ENCODE peak calls at places on chromosomes 12 and 14, in six cellular contexts. Y is dorsolateral prefrontal cortex, K is HCT116, T is H9, W is lower lobe of right lung, Z is tibial artery. C is an unnamed sample.

GRCh38 chr12:127680516-127680915 is 586.5 kb upstream of the TMEM132C start:
- DNase-seq in K (no peak), Z (no peak), Y (no peak), W (no peak), T (no peak), C (no peak)

GRCh38 chr12:120104924-120105323 is 11.6 kb downstream of the RAB35 start:
- DNase-seq in W (no peak), K (no peak), Z (no peak), Y (no peak), T (no peak), C (no peak)

GRCh38 chr12:91267039-91267438 is 84.4 kb upstream of the DCN start:
- DNase-seq in W (no peak), Y (no peak), Z (no peak), T (no peak), K (no peak), C (no peak)

GRCh38 chr14:105857223-105857815 is 330.9 kb downstream of the TMEM121 start:
- DNase-seq in Z (no peak), K (no peak), Y (no peak), W (peak), T (no peak), C (no peak)

GRCh38 chr12:131912526-131913274 is 16.4 kb upstream of the PUS1 start:
- DNase-seq in Z (peak), K (peak), T (no peak), W (no peak), Y (no peak), C (no peak)

GRCh38 chr14:97781961-97782360 is 984.8 kb downstream of the VRK1 start:
- DNase-seq in W (no peak), T (no peak), K (no peak), Z (no peak), Y (no peak), C (no peak)

GRCh38 chr12:95733156-95733825 is 57.3 kb downstream of the NTN4 start:
- DNase-seq in W (no peak), T (no peak), K (no peak), Z (no peak), Y (no peak), C (peak)

GRCh38 chr12:110538869-110539622 is 36.9 kb downstream of the RAD9B start:
- DNase-seq in T (no peak), Y (no peak), K (no peak), Z (no peak), W (no peak), C (no peak)

GRCh38 chr14:105211086-105211757 is 30.1 kb upstream of the NUDT14 start:
- DNase-seq in Y (no peak), K (no peak), T (no peak), Z (no peak), W (no peak), C (no peak)

GRCh38 chr12:95996034-95996658 is at the start of gene HAL:
- DNase-seq in K (no peak), T (no peak), Z (no peak), W (peak), Y (no peak), C (no peak)

GRCh38 chr12:132342322-132342721 is 12.9 kb upstream of the GALNT9 start:
- DNase-seq in Z (no peak), T (peak), W (no peak), K (no peak), Y (no peak), C (no peak)

GRCh38 chr12:104870797-104871196 is 87.3 kb downstream of the SLC41A2 start:
- DNase-seq in K (no peak), Y (no peak), Z (no peak), W (no peak), T (no peak), C (no peak)

GRCh38 chr14:57089901-57090300 is 178.8 kb downstream of the EXOC5 start:
- DNase-seq in K (no peak), Z (no peak), W (no peak), T (no peak), Y (no peak), C (peak)

GRCh38 chr14:36009643-36010042 is 166.9 kb downstream of the PTCSC3 start:
- DNase-seq in Y (no peak), T (no peak), Z (no peak), K (no peak), W (no peak), C (no peak)

GRCh38 chr14:37457334-37457733 is 137.7 kb downstream of the FOXA1 start:
- DNase-seq in K (no peak), Z (no peak), Y (no peak), W (no peak), T (no peak), C (no peak)

GRCh38 chr14:76201162-76201561 is 49.4 kb downstream of the GPATCH2L start:
- DNase-seq in T (no peak), K (no peak), Y (no peak), Z (no peak), W (no peak), C (peak)

GRCh38 chr14:94042433-94043091 is 16.4 kb downstream of the OTUB2 start:
- DNase-seq in T (no peak), Y (no peak), K (no peak), W (no peak), Z (no peak), C (no peak)

GRCh38 chr14:57205953-57206352 is 62.8 kb downstream of the EXOC5 start:
- DNase-seq in W (no peak), Z (no peak), T (no peak), K (no peak), Y (no peak), C (no peak)

GRCh38 chr12:104190151-104190550 is 25.4 kb upstream of the TXNRD1 start:
- DNase-seq in Z (no peak), W (no peak), Y (no peak), K (no peak), T (no peak), C (no peak)

GRCh38 chr12:47750229-47750798 is 8.4 kb downstream of the RAPGEF3 start:
- DNase-seq in T (no peak), K (no peak), W (no peak), Z (no peak), Y (no peak), C (no peak)

GRCh38 chr14:41873379-41874034 is 266.8 kb downstream of the LRFN5 start:
- DNase-seq in Y (no peak), T (no peak), W (no peak), Z (no peak), K (no peak), C (no peak)

GRCh38 chr12:13390381-13390856 is 193.9 kb downstream of the EMP1 start:
- DNase-seq in Y (peak), T (no peak), W (peak), K (peak), Z (peak), C (peak)

GRCh38 chr12:13387074-13387473 is 190.5 kb downstream of the EMP1 start:
- DNase-seq in T (no peak), K (no peak), Y (no peak), W (no peak), Z (no peak), C (no peak)

GRCh38 chr12:13386269-13387039 is 189.9 kb downstream of the EMP1 start:
- DNase-seq in T (peak), W (no peak), Z (no peak), K (no peak), Y (no peak), C (no peak)

DNA sequence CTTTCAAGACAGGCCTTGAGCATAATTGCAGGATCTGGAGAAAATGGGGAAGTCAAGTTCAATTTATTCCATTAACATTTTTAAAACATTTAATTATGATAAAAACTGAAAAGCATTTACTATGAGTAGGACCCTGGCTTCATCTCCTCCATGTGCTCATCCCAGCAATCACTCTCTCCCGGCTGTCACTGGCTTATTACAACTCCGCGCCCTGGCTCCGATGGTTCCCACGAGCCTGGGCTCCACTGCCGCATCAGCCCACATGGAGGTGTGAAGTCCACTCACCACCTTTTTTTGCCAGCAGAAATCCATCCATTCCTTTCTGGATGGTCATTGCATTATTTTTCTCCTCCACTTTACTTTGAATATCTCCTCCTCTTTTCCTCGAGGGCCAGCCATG is 194.4 kb downstream of the EMP1 start:
- DNase-seq in T (no peak), K (no peak), Y (no peak), W (no peak), Z (no peak), C (no peak)
- H3K27ac ChIP-seq in T (no peak), K (peak), Y (no peak), W (no peak), Z (no peak), C (peak)

DNA sequence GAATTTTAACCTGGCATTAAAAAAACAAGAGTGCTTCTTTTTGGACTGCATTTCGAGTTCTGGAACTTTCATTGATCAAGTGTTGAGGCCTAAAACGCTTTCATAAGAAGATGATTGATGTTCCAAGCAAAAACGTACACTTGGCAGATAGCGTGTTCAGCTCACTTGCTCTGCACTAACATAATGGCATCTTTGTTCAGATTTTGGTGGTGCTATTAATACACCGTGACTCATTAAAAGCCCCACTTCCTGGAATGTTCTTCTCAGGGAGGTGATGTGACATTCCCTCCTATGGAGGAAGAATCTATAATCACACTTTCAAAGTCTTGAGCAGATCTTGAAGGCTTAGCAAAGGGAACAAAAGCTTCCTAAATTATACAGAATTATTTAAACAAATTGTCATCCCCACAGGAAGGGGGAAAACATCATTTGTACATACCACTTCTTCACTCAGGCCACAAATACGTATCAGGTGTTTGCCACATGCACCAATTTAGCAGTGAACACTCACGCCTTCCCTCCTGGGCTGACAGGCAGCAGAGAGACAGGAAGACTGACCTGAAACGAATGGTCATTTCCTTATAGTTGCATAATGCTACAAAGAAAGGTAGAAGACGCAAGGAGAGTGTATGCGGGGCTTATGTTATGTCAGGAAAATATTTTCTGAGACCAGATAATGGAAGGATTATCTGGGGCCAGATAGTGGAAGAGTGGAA is 15.4 kb downstream of the HSP90AA1 start:
- DNase-seq in Y (no peak), Z (no peak), T (no peak), W (no peak), K (peak), C (no peak)
- H3K27ac ChIP-seq in Y (no peak), Z (no peak), T (no peak), W (no peak), K (peak), C (peak)

GRCh38 chr12:115504241-115504941 is 773.1 kb downstream of the MED13L start:
- DNase-seq in Y (no peak), Z (no peak), T (no peak), W (no peak), K (no peak), C (no peak)
- H3K27ac ChIP-seq in Y (peak), Z (no peak), T (no peak), W (no peak), K (no peak), C (no peak)

DNA sequence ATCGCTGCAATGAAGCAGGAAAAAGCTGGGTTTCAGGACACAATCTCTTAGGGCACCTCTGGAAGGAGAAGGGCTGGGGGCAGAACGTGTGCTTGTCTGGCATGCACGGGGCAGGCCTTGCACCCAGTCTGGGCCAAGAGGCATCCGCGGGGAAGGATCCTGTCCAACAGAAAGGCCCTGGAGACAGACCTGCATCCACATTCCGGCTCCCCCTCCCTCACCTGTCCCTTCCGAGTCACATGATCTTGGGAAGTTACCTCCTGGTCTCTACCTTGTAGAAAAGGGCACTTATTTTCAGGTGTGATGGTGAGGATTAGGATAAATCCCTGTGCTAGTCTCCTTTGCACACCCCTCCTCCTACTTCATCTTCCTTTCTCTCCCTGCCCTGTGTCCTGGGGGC is 25.4 kb downstream of the CLMN start:
- DNase-seq in Z (peak), Y (no peak), T (no peak), K (no peak), W (no peak), C (no peak)
- H3K27ac ChIP-seq in Z (no peak), Y (peak), T (no peak), K (no peak), W (no peak), C (no peak)

DNA sequence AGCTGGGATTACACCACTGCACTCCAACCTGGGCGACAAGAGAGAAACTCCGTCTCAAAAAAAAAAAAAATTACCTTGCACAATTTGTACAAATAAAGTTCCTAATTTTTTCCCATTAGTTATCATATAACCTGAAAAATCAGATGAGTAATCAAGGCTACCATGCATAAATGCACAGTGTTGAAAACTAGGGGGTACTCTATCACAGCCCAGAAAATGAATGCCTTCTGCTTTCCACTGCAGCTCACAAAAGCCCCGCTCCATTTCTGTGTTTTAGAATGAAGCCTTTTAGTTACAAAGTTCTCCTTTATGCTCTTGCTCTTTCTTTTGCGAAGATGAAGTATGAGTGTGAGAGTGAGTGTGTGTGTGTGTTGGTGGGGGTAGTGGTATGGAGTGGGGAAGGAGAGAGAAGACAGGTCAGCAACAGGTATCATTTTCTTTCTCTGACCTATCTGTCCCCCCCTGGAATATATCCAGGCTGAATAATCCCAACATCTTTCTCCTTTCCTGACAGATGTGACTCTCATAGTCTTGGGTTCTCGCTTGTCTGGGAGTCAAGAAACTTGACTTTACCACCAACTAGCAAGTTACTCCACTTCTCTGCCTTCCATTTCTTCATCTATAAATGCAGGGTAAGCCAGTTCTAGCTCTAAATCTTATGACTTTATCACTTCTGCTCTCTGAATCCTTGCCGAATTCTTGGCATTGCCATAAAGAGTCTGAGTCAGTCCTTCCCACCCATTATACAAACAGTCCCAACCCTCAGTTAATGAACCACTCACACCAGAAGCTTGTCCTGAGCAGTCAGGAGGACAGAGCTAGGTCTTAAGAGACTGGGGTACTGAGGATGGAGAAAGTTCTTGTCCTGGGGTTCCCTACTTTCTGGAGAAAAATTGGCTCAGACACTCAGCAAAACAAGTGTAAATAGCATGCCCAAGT is 16.1 kb downstream of the BIN2 start:
- DNase-seq in Y (no peak), W (no peak), K (peak), T (no peak), Z (no peak), C (peak)
- H3K27ac ChIP-seq in Y (no peak), W (no peak), K (peak), T (no peak), Z (no peak), C (peak)

GRCh38 chr12:113103756-113104450 is 31.7 kb downstream of the RASAL1 start:
- DNase-seq in K (no peak), T (peak), W (peak), Z (no peak), Y (no peak), C (no peak)
- H3K27ac ChIP-seq in K (no peak), T (no peak), W (no peak), Z (no peak), Y (peak), C (no peak)

GRCh38 chr14:51630987-51631386 is 20.7 kb upstream of the FRMD6 start:
- DNase-seq in Z (no peak), W (no peak), Y (peak), K (no peak), T (no peak), C (no peak)
- H3K27ac ChIP-seq in Z (no peak), W (no peak), Y (no peak), K (no peak), T (no peak), C (no peak)

GRCh38 chr12:175250-175649 is 38.7 kb downstream of the SLC6A12 start:
- DNase-seq in Y (no peak), K (no peak), W (no peak), Z (no peak), T (no peak), C (no peak)
- H3K27ac ChIP-seq in Y (peak), K (no peak), W (no peak), Z (no peak), T (no peak), C (no peak)